ENCODE peak calls at places on chromosomes 16 and 17, in five cellular contexts. W, I, Q, Z and H are unnamed samples.
A peak's percentile ranks its signal among the peaks of the same experiment; 100 is the strongest.

GRCh38 chr17:28705074-28705659 is 6.5 kb downstream of the PROCA1 start:
- DNase-seq in I (no peak), W (no peak), Q (no peak), Z (no peak), H (no peak)

GRCh38 chr17:46832945-46833839 is 14.7 kb upstream of the WNT3 start:
- DNase-seq in I (no peak), W (peak; percentile 78), Z (peak; percentile 71), Q (peak; percentile 88), H (no peak)

GRCh38 chr16:71249399-71249798 is 18.9 kb upstream of the HYDIN start:
- DNase-seq in I (no peak), W (peak; percentile 70), Q (no peak), Z (no peak), H (no peak)

GRCh38 chr16:67736858-67737257 is 17.7 kb upstream of the GFOD2 start:
- DNase-seq in I (no peak), W (no peak), Q (no peak), Z (no peak), H (no peak)

GRCh38 chr17:5014357-5014756 is 16.6 kb downstream of the KIF1C start:
- DNase-seq in Q (peak; percentile 25), W (no peak), Z (no peak), I (no peak), H (no peak)

GRCh38 chr17:7438050-7438614 is 1.2 kb upstream of the FGF11 start:
- DNase-seq in Z (no peak), I (no peak), Q (no peak), W (peak; percentile 93), H (no peak)

GRCh38 chr17:40281663-40282062 is 6.0 kb upstream of the CDC6 start:
- DNase-seq in Q (no peak), Z (no peak), I (no peak), W (peak; percentile 78), H (no peak)

GRCh38 chr17:78940241-78940640 is 15.1 kb upstream of the TIMP2 start:
- DNase-seq in Q (no peak), W (no peak), Z (no peak), I (no peak), H (no peak)

GRCh38 chr17:61425682-61426481 is 26.2 kb downstream of the TBX2 start:
- DNase-seq in W (peak; percentile 90), Q (no peak), I (no peak), Z (no peak), H (no peak)

GRCh38 chr17:50064253-50064991 is 8.5 kb downstream of the ITGA3 start:
- DNase-seq in Q (peak; percentile 96), Z (peak; percentile 98), I (no peak), W (peak; percentile 84), H (no peak)
- TF ChIP-seq CTCF in Q (no peak), Z (no peak), I (no peak), W (no peak), H (no peak)

GRCh38 chr16:87057291-87057881 is 259.8 kb downstream of the C16orf95 start:
- DNase-seq in W (peak; percentile 66), Z (peak; percentile 26), Q (peak; percentile 33), I (no peak), H (no peak)
- TF ChIP-seq CTCF in W (peak; percentile 63), Z (peak; percentile 15), Q (peak; percentile 35), I (no peak), H (no peak)

DNA sequence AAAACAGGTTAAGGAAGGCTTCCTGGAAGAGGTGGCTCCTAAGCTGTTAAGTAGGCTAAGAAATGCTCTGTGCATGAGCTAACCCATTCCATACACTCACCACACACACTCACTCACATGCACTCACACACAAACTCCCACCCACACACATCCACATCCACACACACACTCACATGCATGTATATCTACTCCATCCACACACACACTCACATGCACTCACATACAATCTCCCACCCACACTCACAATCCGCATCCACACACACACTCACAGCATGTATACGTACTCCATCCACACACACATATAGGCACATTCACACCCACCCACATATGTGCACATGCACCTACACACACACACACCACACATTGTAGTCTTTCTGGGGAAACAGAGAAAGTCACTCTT is 89.3 kb upstream of the HNF1B start:
- DNase-seq in I (no peak), W (peak; percentile 35), Q (no peak), Z (no peak), H (no peak)
- TF ChIP-seq CTCF in I (no peak), W (no peak), Q (no peak), Z (no peak), H (no peak)

DNA sequence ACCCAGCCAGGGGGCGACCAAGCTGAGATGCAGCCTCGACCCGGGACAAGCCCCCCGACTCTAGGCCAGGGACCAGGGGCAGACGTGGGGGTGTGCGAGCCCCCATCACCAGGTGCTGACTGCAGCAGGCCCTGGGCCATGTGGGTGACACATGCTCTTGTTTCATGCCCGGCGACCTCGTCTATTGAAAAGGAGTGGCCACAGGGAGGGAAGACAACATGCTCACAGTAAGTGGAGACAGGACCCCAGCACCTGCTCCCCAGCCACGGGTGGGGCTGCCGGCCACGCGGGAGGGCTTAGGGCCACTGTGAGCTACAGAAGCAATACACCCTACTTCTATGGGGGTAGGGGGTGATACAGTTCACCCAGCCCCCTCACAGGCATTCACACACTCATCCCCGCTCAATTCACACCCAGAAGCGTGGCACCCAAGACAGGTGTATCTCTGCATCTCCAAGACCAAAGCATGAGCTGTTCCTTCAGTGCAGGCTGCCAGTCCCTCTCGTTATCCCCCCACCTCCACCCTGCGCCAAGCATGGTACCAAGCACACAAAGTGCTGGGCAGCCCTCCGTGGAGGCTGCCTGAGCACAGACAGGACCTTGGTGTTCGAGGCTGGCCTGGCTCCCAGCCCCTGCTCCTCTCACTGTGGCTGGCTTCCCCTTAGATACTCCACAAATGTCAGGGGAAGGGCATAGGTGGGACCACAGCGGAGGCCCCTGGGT is 13.6 kb downstream of the VASN start:
- DNase-seq in W (peak; percentile 34), I (no peak), Q (peak; percentile 45), Z (no peak), H (no peak)
- TF ChIP-seq CTCF in W (no peak), I (no peak), Q (no peak), Z (no peak), H (no peak)